ENCODE peak calls at places on chromosomes 2 and 18, in ten cellular contexts. Z, R, G, U, Q, O, B, L, T and E are unnamed samples.
A peak's percentile ranks its signal among the peaks of the same experiment; 100 is the strongest.

GRCh38 chr18:22705328-22705727 is 227.8 kb upstream of the RBBP8 start:
- DNase-seq in Z (peak; percentile 23), R (peak; percentile 73), G (no peak), U (no peak), Q (no peak), O (peak; percentile 96), B (peak; percentile 71), L (peak; percentile 76), T (no peak), E (no peak)

GRCh38 chr2:239809391-239809790 is 215.8 kb downstream of the NDUFA10 start:
- DNase-seq in Z (no peak), R (no peak), G (no peak), U (no peak), Q (no peak), O (no peak), B (no peak), L (no peak), T (no peak), E (peak; percentile 1)

GRCh38 chr18:63266888-63267790 is 52.4 kb downstream of the BCL2 start:
- DNase-seq in Z (no peak), R (no peak), G (no peak), U (no peak), Q (no peak), O (no peak), B (no peak), L (no peak), T (no peak), E (no peak)

GRCh38 chr2:170454471-170455372 is 260.4 kb upstream of the SP5 start:
- DNase-seq in Z (no peak), R (no peak), G (no peak), U (no peak), Q (peak; percentile 20), O (no peak), B (peak; percentile 55), L (no peak), T (no peak), E (no peak)

GRCh38 chr2:171908235-171908634 is 14.0 kb upstream of the HAT1 start:
- DNase-seq in Z (no peak), R (no peak), G (no peak), U (no peak), Q (no peak), O (no peak), B (no peak), L (no peak), T (no peak), E (no peak)

GRCh38 chr2:85804583-85804982 is 50.8 kb downstream of the ATOH8 start:
- DNase-seq in Z (no peak), R (no peak), G (no peak), U (no peak), Q (peak; percentile 5), O (no peak), B (peak; percentile 38), L (peak; percentile 32), T (no peak), E (no peak)

GRCh38 chr2:100818606-100819364 is 1.2 kb upstream of the NPAS2 start:
- DNase-seq in Z (peak; percentile 48), R (peak; percentile 92), G (no peak), U (peak; percentile 56), Q (peak; percentile 71), O (peak; percentile 75), B (peak; percentile 79), L (peak; percentile 82), T (no peak), E (peak; percentile 88)

GRCh38 chr2:106192752-106193490 is 1.2 kb downstream of the UXS1 start:
- DNase-seq in Z (peak; percentile 59), R (no peak), G (no peak), U (peak; percentile 16), Q (peak; percentile 53), O (peak; percentile 98), B (peak; percentile 55), L (peak; percentile 76), T (peak; percentile 41), E (no peak)

GRCh38 chr2:237281900-237282306 is 132.1 kb downstream of the COL6A3 start:
- DNase-seq in Z (peak; percentile 91), R (peak; percentile 99), G (no peak), U (no peak), Q (no peak), O (peak; percentile 96), B (peak; percentile 52), L (peak; percentile 98), T (no peak), E (no peak)

GRCh38 chr18:12032786-12033642 is 51.7 kb downstream of the IMPA2 start:
- DNase-seq in Z (no peak), R (no peak), G (no peak), U (no peak), Q (no peak), O (peak; percentile 83), B (peak; percentile 18), L (peak; percentile 71), T (no peak), E (no peak)

GRCh38 chr2:128313076-128313836 is 5.4 kb downstream of the HS6ST1 start:
- DNase-seq in Z (peak; percentile 75), R (no peak), G (no peak), U (no peak), Q (no peak), O (peak; percentile 21), B (peak; percentile 47), L (peak; percentile 37), T (no peak), E (no peak)

GRCh38 chr2:164430166-164430783 is 191.0 kb downstream of the GRB14 start:
- DNase-seq in Z (peak; percentile 34), R (peak; percentile 25), G (no peak), U (no peak), Q (no peak), O (peak; percentile 57), B (peak; percentile 64), L (peak; percentile 53), T (no peak), E (no peak)

GRCh38 chr2:133605031-133605773 is 36.9 kb upstream of the NCKAP5 start:
- DNase-seq in Z (no peak), R (no peak), G (no peak), U (no peak), Q (no peak), O (peak; percentile 39), B (no peak), L (peak; percentile 29), T (no peak), E (no peak)

GRCh38 chr2:228657807-228658402 is 476.4 kb upstream of the SPHKAP start:
- DNase-seq in Z (peak; percentile 44), R (no peak), G (no peak), U (no peak), Q (no peak), O (peak; percentile 54), B (peak; percentile 76), L (peak; percentile 63), T (no peak), E (no peak)

GRCh38 chr2:148888003-148888501 is 13.0 kb downstream of the KIF5C start:
- DNase-seq in Z (no peak), R (no peak), G (no peak), U (no peak), Q (no peak), O (no peak), B (no peak), L (no peak), T (no peak), E (no peak)

GRCh38 chr18:50424877-50425690 is 50.2 kb downstream of the SKA1 start:
- DNase-seq in Z (no peak), R (no peak), G (no peak), U (no peak), Q (no peak), O (peak; percentile 95), B (no peak), L (peak; percentile 34), T (no peak), E (no peak)

GRCh38 chr2:201971516-201972228 is 62.0 kb upstream of the FZD7 start:
- DNase-seq in Z (peak; percentile 70), R (no peak), G (no peak), U (no peak), Q (no peak), O (no peak), B (no peak), L (peak; percentile 81), T (no peak), E (no peak)

GRCh38 chr2:218322756-218323525 is 30.6 kb upstream of the TMBIM1 start:
- DNase-seq in Z (peak; percentile 71), R (peak; percentile 25), G (peak; percentile 17), U (peak; percentile 31), Q (peak; percentile 87), O (peak; percentile 97), B (peak; percentile 54), L (peak; percentile 78), T (peak; percentile 23), E (peak; percentile 28)

GRCh38 chr18:79459946-79460345 is 64.2 kb downstream of the NFATC1 start:
- DNase-seq in Z (no peak), R (no peak), G (no peak), U (no peak), Q (no peak), O (no peak), B (no peak), L (no peak), T (no peak), E (no peak)

GRCh38 chr2:42029639-42030195 is 18.1 kb upstream of the PKDCC start:
- DNase-seq in Z (no peak), R (no peak), G (no peak), U (no peak), Q (no peak), O (no peak), B (no peak), L (no peak), T (no peak), E (no peak)

GRCh38 chr18:37420315-37420880 is 145.2 kb downstream of the CELF4 start:
- DNase-seq in Z (no peak), R (no peak), G (no peak), U (no peak), Q (no peak), O (no peak), B (no peak), L (no peak), T (no peak), E (no peak)

GRCh38 chr18:22846088-22846683 is 86.9 kb upstream of the RBBP8 start:
- DNase-seq in Z (peak; percentile 19), R (no peak), G (no peak), U (no peak), Q (no peak), O (peak; percentile 33), B (peak; percentile 60), L (peak; percentile 16), T (no peak), E (no peak)

GRCh38 chr2:230520875-230521155 is 104.8 kb downstream of the SP100 start:
- DNase-seq in Z (no peak), R (peak; percentile 61), G (no peak), U (no peak), Q (no peak), O (peak; percentile 87), B (peak; percentile 90), L (peak; percentile 60), T (no peak), E (no peak)

GRCh38 chr2:55965966-55966365 is 42.4 kb upstream of the EFEMP1 start:
- DNase-seq in Z (no peak), R (no peak), G (no peak), U (no peak), Q (no peak), O (no peak), B (no peak), L (no peak), T (no peak), E (no peak)

GRCh38 chr2:189633392-189633811 is 27.9 kb upstream of the ASNSD1 start:
- DNase-seq in Z (no peak), R (no peak), G (no peak), U (no peak), Q (no peak), O (no peak), B (peak; percentile 49), L (no peak), T (no peak), E (no peak)

GRCh38 chr2:109030870-109031480 is 42.0 kb upstream of the EDAR start:
- DNase-seq in Z (no peak), R (no peak), G (peak; percentile 19), U (no peak), Q (no peak), O (no peak), B (no peak), L (no peak), T (no peak), E (no peak)

GRCh38 chr18:75937306-75937705 is 509.8 kb upstream of the SMIM21 start:
- DNase-seq in Z (no peak), R (no peak), G (no peak), U (no peak), Q (no peak), O (no peak), B (no peak), L (no peak), T (no peak), E (no peak)

GRCh38 chr2:239020541-239021041 is 172.7 kb downstream of the TWIST2 start:
- DNase-seq in Z (no peak), R (no peak), G (no peak), U (no peak), Q (no peak), O (no peak), B (no peak), L (no peak), T (no peak), E (no peak)